ENCODE peak calls at places on chromosomes 16 and 17, in ten cellular contexts. F is CD8-positive, alpha-beta T cell; B is mammary epithelial cell; Z is MM.1S; H is PC-9; D is Peyer's patch; O is DND-41; A is cardiac muscle cell; S is lung; T is IMR-90. Q is an unnamed sample.

GRCh38 chr17:18059283-18059682 is 20.1 kb downstream of the GID4 start:
- DNase-seq in F (no peak), B (peak; percentile 83), Z (no peak), H (no peak), D (no peak), O (no peak), A (no peak), S (no peak), T (no peak), Q (no peak)

GRCh38 chr17:81966343-81967243 is 5.6 kb upstream of the NOTUM start:
- DNase-seq in F (no peak), B (no peak), Z (no peak), H (no peak), D (peak; percentile 46), O (no peak), A (peak; percentile 41), S (peak; percentile 39), T (peak; percentile 24), Q (no peak)

GRCh38 chr17:73267648-73268537 is 6.2 kb upstream of the CPSF4L start:
- DNase-seq in F (no peak), B (no peak), Z (no peak), H (peak; percentile 90), D (no peak), O (no peak), A (no peak), S (no peak), T (no peak), Q (no peak)

GRCh38 chr17:40251576-40251975 is 32.5 kb downstream of the WIPF2 start:
- DNase-seq in F (no peak), B (peak; percentile 78), Z (no peak), H (peak; percentile 62), D (no peak), O (no peak), A (no peak), S (no peak), T (peak; percentile 85), Q (peak; percentile 78)

GRCh38 chr16:19835989-19836421 is 48.6 kb downstream of the GPRC5B start:
- DNase-seq in F (no peak), B (no peak), Z (no peak), H (no peak), D (no peak), O (no peak), A (no peak), S (no peak), T (peak; percentile 83), Q (no peak)

GRCh38 chr17:28737770-28738679 is 5.8 kb upstream of the TRAF4 start:
- DNase-seq in F (no peak), B (no peak), Z (no peak), H (peak; percentile 64), D (peak; percentile 88), O (no peak), A (no peak), S (no peak), T (no peak), Q (no peak)

GRCh38 chr17:51720439-51720838 is 438.1 kb downstream of the CA10 start:
- DNase-seq in F (no peak), B (no peak), Z (no peak), H (no peak), D (no peak), O (no peak), A (no peak), S (no peak), T (no peak), Q (no peak)

GRCh38 chr16:52265446-52265861 is 281.5 kb downstream of the TOX3 start:
- DNase-seq in F (no peak), B (no peak), Z (no peak), H (no peak), D (no peak), O (no peak), A (peak; percentile 47), S (no peak), T (no peak), Q (no peak)

GRCh38 chr17:80789356-80789902 is 202.2 kb upstream of the CHMP6 start:
- DNase-seq in F (no peak), B (peak; percentile 74), Z (no peak), H (peak; percentile 54), D (no peak), O (peak; percentile 77), A (no peak), S (no peak), T (peak; percentile 97), Q (peak; percentile 95)

GRCh38 chr16:68078726-68079615 is 6.2 kb upstream of the NFATC3 start:
- DNase-seq in F (no peak), B (no peak), Z (no peak), H (no peak), D (peak; percentile 16), O (no peak), A (no peak), S (no peak), T (no peak), Q (no peak)

GRCh38 chr16:24834459-24835335 is 11.1 kb upstream of the SLC5A11 start:
- DNase-seq in F (no peak), B (peak; percentile 33), Z (peak; percentile 8), H (no peak), D (no peak), O (no peak), A (peak; percentile 54), S (no peak), T (peak; percentile 49), Q (peak; percentile 34)

GRCh38 chr17:15657868-15658775 is 26.0 kb downstream of the TRIM16 start:
- DNase-seq in F (no peak), B (peak; percentile 88), Z (no peak), H (peak; percentile 97), D (no peak), O (no peak), A (no peak), S (no peak), T (no peak), Q (no peak)

GRCh38 chr16:85253127-85253941 is 141.1 kb upstream of the CIBAR2 start:
- DNase-seq in F (peak; percentile 60), B (no peak), Z (peak; percentile 18), H (no peak), D (peak; percentile 27), O (peak; percentile 60), A (peak; percentile 65), S (peak; percentile 52), T (peak; percentile 29), Q (peak; percentile 30)

GRCh38 chr17:42581744-42582270 is 4.3 kb upstream of the PSMC3IP start:
- DNase-seq in F (no peak), B (no peak), Z (no peak), H (no peak), D (no peak), O (no peak), A (no peak), S (no peak), T (no peak), Q (no peak)

GRCh38 chr17:45225051-45225700 is 3.5 kb downstream of the FMNL1 start:
- DNase-seq in F (peak; percentile 69), B (peak; percentile 60), Z (peak; percentile 33), H (no peak), D (peak; percentile 48), O (peak; percentile 83), A (no peak), S (no peak), T (no peak), Q (peak; percentile 75)

GRCh38 chr16:81478876-81479496 is 34.4 kb downstream of the CMIP start:
- DNase-seq in F (no peak), B (no peak), Z (no peak), H (no peak), D (peak; percentile 87), O (no peak), A (no peak), S (peak; percentile 66), T (no peak), Q (no peak)

GRCh38 chr16:58339452-58339938 is 44.7 kb upstream of the PRSS54 start:
- DNase-seq in F (no peak), B (peak; percentile 40), Z (no peak), H (no peak), D (no peak), O (no peak), A (peak; percentile 44), S (no peak), T (no peak), Q (peak; percentile 46)

GRCh38 chr16:75402174-75402820 is 31.0 kb downstream of the CFDP1 start:
- DNase-seq in F (no peak), B (peak; percentile 35), Z (no peak), H (peak; percentile 67), D (no peak), O (no peak), A (peak; percentile 58), S (no peak), T (peak; percentile 75), Q (no peak)

DNA sequence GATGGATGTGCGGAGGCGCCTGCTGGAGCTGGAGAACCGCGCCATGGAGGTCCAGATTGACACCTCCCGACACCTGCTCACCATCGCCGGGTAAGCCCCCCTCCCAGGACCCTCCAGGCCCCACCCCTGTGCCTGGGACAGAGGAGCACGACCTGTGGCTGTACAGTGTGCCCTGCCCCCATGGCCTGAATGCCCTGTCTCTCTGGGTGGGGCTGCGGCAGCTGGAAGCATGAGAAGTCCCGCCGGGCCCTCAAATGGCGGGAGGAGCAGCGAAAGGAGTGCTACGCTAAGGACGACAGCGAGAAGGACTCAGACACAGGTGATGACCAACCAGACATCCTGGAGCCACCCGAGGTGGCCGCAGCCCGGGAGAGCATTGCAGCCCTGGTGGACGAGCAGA is 11.2 kb downstream of the BTBD17 start:
- DNase-seq in F (no peak), B (no peak), Z (no peak), H (no peak), D (no peak), O (no peak), A (no peak), S (no peak), T (no peak), Q (no peak)
- H3K27me3 ChIP-seq in F (no peaks in the 10 kb centered on the region), B (peaks cover 3% of the 10 kb centered on the region), Z (peaks cover 99% of the 10 kb centered on the region), H (peaks cover 87% of the 10 kb centered on the region), D (no peaks in the 10 kb centered on the region), O (peaks cover 21% of the 10 kb centered on the region), A (peaks cover 76% of the 10 kb centered on the region), S (peaks cover 33% of the 10 kb centered on the region), T (peaks cover 5% of the 10 kb centered on the region), Q (no peaks in the 10 kb centered on the region)

GRCh38 chr17:66250686-66251085 is 21.5 kb upstream of the APOH start:
- DNase-seq in F (no peak), B (no peak), Z (no peak), H (no peak), D (no peak), O (no peak), A (no peak), S (no peak), T (no peak), Q (no peak)
- H3K27me3 ChIP-seq in F (no peaks in the 10 kb centered on the region), B (no peaks in the 10 kb centered on the region), Z (no peaks in the 10 kb centered on the region), H (no peaks in the 10 kb centered on the region), D (no peaks in the 10 kb centered on the region), O (no peaks in the 10 kb centered on the region), A (no peaks in the 10 kb centered on the region), S (no peaks in the 10 kb centered on the region), T (no peaks in the 10 kb centered on the region), Q (no peaks in the 10 kb centered on the region)

GRCh38 chr17:48998557-48999440 is 1.6 kb downstream of the IGF2BP1 start:
- DNase-seq in F (no peak), B (no peak), Z (no peak), H (no peak), D (no peak), O (no peak), A (peak; percentile 48), S (no peak), T (peak; percentile 59), Q (no peak)
- H3K27me3 ChIP-seq in F (peaks cover 87% of the 10 kb centered on the region), B (peaks cover 68% of the 10 kb centered on the region), Z (peaks cover 100% of the 10 kb centered on the region), H (no peaks in the 10 kb centered on the region), D (no peaks in the 10 kb centered on the region), O (peaks cover 39% of the 10 kb centered on the region), A (no peaks in the 10 kb centered on the region), S (peaks cover 4% of the 10 kb centered on the region), T (peaks cover 18% of the 10 kb centered on the region), Q (peaks cover 80% of the 10 kb centered on the region)

DNA sequence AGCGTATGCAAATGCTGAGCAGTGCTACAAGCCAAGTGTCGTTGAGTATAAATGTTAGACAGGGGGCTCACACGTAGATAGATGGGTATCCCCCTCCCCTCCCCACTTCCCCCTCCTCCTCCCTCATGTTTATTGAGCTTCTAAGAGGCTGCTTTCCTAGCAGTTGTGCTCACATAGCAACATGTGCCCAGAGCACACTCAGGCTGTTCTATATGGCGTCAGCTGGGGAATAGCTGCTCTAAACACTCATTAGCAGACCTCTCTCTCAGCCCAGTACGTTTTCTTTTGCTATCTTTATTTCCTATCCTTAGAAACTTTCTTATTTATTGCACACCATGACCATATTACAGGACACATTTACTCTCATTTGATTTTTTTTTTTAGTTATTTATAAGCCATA is 1.8 kb downstream of the KCNJ2 start:
- DNase-seq in F (no peak), B (no peak), Z (no peak), H (no peak), D (no peak), O (no peak), A (no peak), S (no peak), T (no peak), Q (peak; percentile 5)
- H3K27me3 ChIP-seq in F (peaks cover 4% of the 10 kb centered on the region), B (no peaks in the 10 kb centered on the region), Z (peaks cover 4% of the 10 kb centered on the region), H (peaks cover 11% of the 10 kb centered on the region), D (no peaks in the 10 kb centered on the region), O (no peaks in the 10 kb centered on the region), A (peaks cover 62% of the 10 kb centered on the region), S (no peaks in the 10 kb centered on the region), T (no peaks in the 10 kb centered on the region), Q (no peaks in the 10 kb centered on the region)